ENCODE peak calls at places on chromosomes 5 and 9, in eight cellular contexts. M is tibial nerve; C is sigmoid colon; N is upper lobe of right lung; Q is gastrocnemius medialis; P is mucosa of descending colon; G is MM.1S; O is naive thymus-derived CD4-positive, alpha-beta T cell. I is an unnamed sample.

GRCh38 chr9:134867917-134868750 is 12.5 kb upstream of the FCN2 start:
- DNase-seq in M (no peak), C (no peak), N (peak; percentile 53), Q (no peak), P (no peak), G (no peak), O (no peak), I (no peak)

GRCh38 chr5:50712479-50712878 is 46.0 kb downstream of the PARP8 start:
- DNase-seq in M (no peak), C (no peak), N (no peak), Q (no peak), P (no peak), G (no peak), O (no peak), I (no peak)

GRCh38 chr9:128124873-128125574 is 2.5 kb downstream of the PTGES2 start:
- DNase-seq in M (peak; percentile 77), C (peak; percentile 80), N (peak; percentile 81), Q (peak; percentile 54), P (peak; percentile 84), G (no peak), O (no peak), I (peak; percentile 30)

GRCh38 chr9:129776566-129776937 is 23.7 kb upstream of the PTGES start:
- DNase-seq in M (no peak), C (no peak), N (no peak), Q (no peak), P (no peak), G (no peak), O (no peak), I (no peak)

GRCh38 chr9:5690278-5690677 is 61.4 kb downstream of the RIC1 start:
- DNase-seq in M (no peak), C (no peak), N (no peak), Q (no peak), P (no peak), G (no peak), O (no peak), I (no peak)

GRCh38 chr5:14787801-14788579 is 83.6 kb downstream of the ANKH start:
- DNase-seq in M (no peak), C (no peak), N (no peak), Q (no peak), P (no peak), G (no peak), O (no peak), I (no peak)

GRCh38 chr5:128109138-128109537 is 25.6 kb downstream of the SLC12A2 start:
- DNase-seq in M (no peak), C (no peak), N (no peak), Q (no peak), P (peak; percentile 59), G (no peak), O (no peak), I (no peak)

GRCh38 chr9:2777454-2777853 is 60.1 kb downstream of the KCNV2 start:
- DNase-seq in M (no peak), C (no peak), N (no peak), Q (no peak), P (no peak), G (no peak), O (no peak), I (no peak)

GRCh38 chr5:141319202-141319601 is 1.4 kb downstream of the TAF7 start:
- DNase-seq in M (no peak), C (no peak), N (no peak), Q (no peak), P (no peak), G (no peak), O (no peak), I (no peak)

GRCh38 chr5:141322261-141322660 is 1.7 kb upstream of the TAF7 start:
- DNase-seq in M (no peak), C (no peak), N (no peak), Q (no peak), P (no peak), G (no peak), O (no peak), I (no peak)

GRCh38 chr5:141326088-141326854 is 4.0 kb upstream of the PCDHGA1 start:
- DNase-seq in M (peak; percentile 23), C (peak; percentile 76), N (peak; percentile 73), Q (peak; percentile 80), P (peak; percentile 53), G (no peak), O (peak; percentile 53), I (peak; percentile 18)

GRCh38 chr5:141319699-141320098 is 885 bp downstream of the TAF7 start:
- DNase-seq in M (no peak), C (no peak), N (no peak), Q (no peak), P (no peak), G (no peak), O (no peak), I (no peak)

GRCh38 chr5:141320225-141321169 is at the start of gene TAF7:
- DNase-seq in M (peak; percentile 77), C (peak; percentile 93), N (peak; percentile 97), Q (peak; percentile 88), P (peak; percentile 95), G (peak; percentile 96), O (peak; percentile 94), I (peak; percentile 86)
- H3K9me3 ChIP-seq in M (peaks cover 68% of the 10 kb centered on the region), C (peaks cover 48% of the 10 kb centered on the region), N (peaks cover 48% of the 10 kb centered on the region), Q (peaks cover 24% of the 10 kb centered on the region), P (peaks cover 60% of the 10 kb centered on the region), G (peaks cover 12% of the 10 kb centered on the region), O (peaks cover 20% of the 10 kb centered on the region), I (peaks cover 30% of the 10 kb centered on the region)

GRCh38 chr5:115352571-115352970 is 56.1 kb upstream of the CCDC112 start:
- DNase-seq in M (no peak), C (no peak), N (no peak), Q (no peak), P (no peak), G (no peak), O (no peak), I (no peak)

GRCh38 chr5:115351356-115352195 is 55.1 kb upstream of the CCDC112 start:
- DNase-seq in M (no peak), C (no peak), N (no peak), Q (no peak), P (no peak), G (no peak), O (no peak), I (no peak)

GRCh38 chr5:115350892-115351291 is 54.4 kb upstream of the CCDC112 start:
- DNase-seq in M (no peak), C (no peak), N (no peak), Q (no peak), P (no peak), G (no peak), O (no peak), I (no peak)

GRCh38 chr5:115348175-115348574 is 51.7 kb upstream of the CCDC112 start:
- DNase-seq in M (no peak), C (no peak), N (no peak), Q (no peak), P (no peak), G (no peak), O (no peak), I (no peak)

GRCh38 chr5:115349001-115349817 is 52.8 kb upstream of the CCDC112 start:
- DNase-seq in M (peak; percentile 23), C (no peak), N (no peak), Q (peak; percentile 61), P (no peak), G (no peak), O (no peak), I (no peak)
- H3K9me3 ChIP-seq in M (no peaks in the 10 kb centered on the region), C (no peaks in the 10 kb centered on the region), N (no peaks in the 10 kb centered on the region), Q (no peaks in the 10 kb centered on the region), P (no peaks in the 10 kb centered on the region), G (no peaks in the 10 kb centered on the region), O (no peaks in the 10 kb centered on the region), I (no peaks in the 10 kb centered on the region)

DNA sequence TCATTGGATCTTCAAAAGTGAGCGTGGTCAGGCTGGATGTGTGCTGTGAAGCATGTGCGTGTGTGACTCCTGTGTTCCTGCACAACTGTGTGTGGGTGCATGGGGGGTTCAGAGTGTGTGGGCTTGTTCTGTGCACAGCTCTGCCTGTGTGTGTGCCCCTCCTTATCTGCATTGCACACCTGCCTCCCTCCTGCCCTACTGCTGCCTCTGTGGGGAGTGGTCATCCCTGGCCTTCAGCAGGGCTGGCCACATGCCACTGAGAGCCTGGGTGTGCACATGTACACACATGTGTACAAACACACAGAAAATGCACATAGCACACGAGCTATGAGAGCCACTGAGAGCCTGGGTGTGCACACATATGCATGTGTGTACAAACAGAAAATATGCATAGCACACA is 92.1 kb downstream of the CACNA1B start:
- DNase-seq in M (no peak), C (no peak), N (peak; percentile 29), Q (no peak), P (no peak), G (no peak), O (no peak), I (no peak)
- H3K9me3 ChIP-seq in M (no peaks in the 10 kb centered on the region), C (no peaks in the 10 kb centered on the region), N (no peaks in the 10 kb centered on the region), Q (no peaks in the 10 kb centered on the region), P (no peaks in the 10 kb centered on the region), G (no peaks in the 10 kb centered on the region), O (no peaks in the 10 kb centered on the region), I (no peaks in the 10 kb centered on the region)

DNA sequence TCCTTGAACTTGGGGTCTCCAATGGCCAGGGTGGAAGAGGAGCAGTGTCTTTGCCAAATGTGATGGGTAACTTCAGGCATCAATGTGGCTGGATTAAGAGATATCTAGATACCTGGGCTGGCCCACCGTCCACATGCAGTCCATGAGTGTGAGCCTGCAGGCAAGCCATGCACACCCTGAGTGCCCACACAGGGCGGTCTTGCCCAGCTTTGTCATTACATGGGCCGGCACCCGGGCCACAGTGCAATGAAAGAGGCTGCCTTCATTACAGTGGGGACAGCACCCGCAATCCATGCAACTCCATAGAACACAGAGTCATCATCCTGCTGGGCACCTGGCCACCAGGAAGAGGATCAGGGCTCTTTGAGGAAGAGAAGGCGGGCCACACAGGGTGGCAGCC is 263.8 kb upstream of the IRX1 start:
- DNase-seq in M (no peak), C (no peak), N (no peak), Q (no peak), P (no peak), G (no peak), O (no peak), I (no peak)
- H3K9me3 ChIP-seq in M (no peaks in the 10 kb centered on the region), C (no peaks in the 10 kb centered on the region), N (no peaks in the 10 kb centered on the region), Q (no peaks in the 10 kb centered on the region), P (peaks cover 27% of the 10 kb centered on the region), G (no peaks in the 10 kb centered on the region), O (no peaks in the 10 kb centered on the region), I (no peaks in the 10 kb centered on the region)

I was measured in T-helper 17 cell.